ENCODE peak calls at places on chromosomes 13 and 19, in eight cellular contexts. L is AG10803, P is fibroblast of pulmonary artery, Q is suprapubic skin, W is A549, B is A673, M is uterus, S is PC-3. H is an unnamed sample.

GRCh38 chr19:13906525-13906904 is 514 bp downstream of the CC2D1A start:
- DNase-seq in L (peak), P (no peak), Q (no peak), W (no peak), B (no peak), M (no peak), S (peak), H (no peak)

GRCh38 chr13:34216251-34216650 is 398.3 kb downstream of the RFC3 start:
- DNase-seq in L (peak), P (peak), Q (no peak), W (no peak), B (no peak), M (no peak), S (no peak), H (peak)

GRCh38 chr19:17749912-17750317 is 1.4 kb upstream of the FCHO1 start:
- DNase-seq in L (no peak), P (peak), Q (no peak), W (peak), B (no peak), M (no peak), S (no peak), H (no peak)

GRCh38 chr13:73698859-73699258 is 435.3 kb downstream of the KLF12 start:
- DNase-seq in L (peak), P (peak), Q (no peak), W (no peak), B (peak), M (no peak), S (no peak), H (peak)

GRCh38 chr13:87003265-87003664 is 667.9 kb upstream of the SLITRK5 start:
- DNase-seq in L (no peak), P (no peak), Q (no peak), W (no peak), B (no peak), M (no peak), S (no peak), H (no peak)

GRCh38 chr13:46561691-46562090 is 8.7 kb downstream of the LRCH1 start:
- DNase-seq in L (no peak), P (no peak), Q (no peak), W (no peak), B (no peak), M (no peak), S (no peak), H (no peak)

GRCh38 chr19:16157601-16158000 is 14.1 kb downstream of the HSH2D start:
- DNase-seq in L (no peak), P (no peak), Q (no peak), W (no peak), B (no peak), M (no peak), S (no peak), H (no peak)

GRCh38 chr13:29140277-29140676 is 320.1 kb downstream of the MTUS2 start:
- DNase-seq in L (peak), P (peak), Q (no peak), W (no peak), B (no peak), M (no peak), S (no peak), H (peak)

GRCh38 chr19:7534531-7534980 is 961 bp upstream of the PNPLA6 start:
- DNase-seq in L (peak), P (peak), Q (no peak), W (peak), B (peak), M (peak), S (peak), H (peak)

GRCh38 chr19:3849787-3850186 is 19.1 kb downstream of the ZFR2 start:
- DNase-seq in L (no peak), P (no peak), Q (no peak), W (no peak), B (no peak), M (no peak), S (no peak), H (no peak)
- H3K4me3 ChIP-seq in L (no peak), P (no peak), Q (no peak), W (no peak), B (no peak), M (no peak), S (no peak), H (no peak)

DNA sequence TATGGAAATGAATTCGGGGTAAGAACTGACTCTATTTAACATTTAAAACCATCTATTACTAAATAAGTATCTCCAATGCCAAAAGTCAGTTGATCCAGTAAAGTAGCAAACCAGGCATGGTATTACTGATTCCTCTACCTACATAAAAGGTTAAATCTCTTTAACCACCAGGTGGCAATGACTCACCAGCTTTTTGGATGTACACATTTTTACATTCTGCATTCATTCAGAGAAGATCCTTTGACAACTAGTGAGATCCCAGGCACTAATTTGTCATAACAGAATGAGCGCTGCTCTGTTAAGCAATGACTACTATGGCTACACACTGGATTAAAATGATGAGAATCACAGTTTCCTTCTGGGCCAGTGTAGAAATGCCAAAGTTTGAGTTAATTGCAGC is 329.8 kb upstream of the GPC6 start:
- DNase-seq in L (peak), P (peak), Q (no peak), W (peak), B (peak), M (no peak), S (peak), H (peak)
- TF ChIP-seq CTCF in L (no peak), P (peak), Q (no peak), W (no peak), B (peak), M (no peak), S (peak), H (peak)

DNA sequence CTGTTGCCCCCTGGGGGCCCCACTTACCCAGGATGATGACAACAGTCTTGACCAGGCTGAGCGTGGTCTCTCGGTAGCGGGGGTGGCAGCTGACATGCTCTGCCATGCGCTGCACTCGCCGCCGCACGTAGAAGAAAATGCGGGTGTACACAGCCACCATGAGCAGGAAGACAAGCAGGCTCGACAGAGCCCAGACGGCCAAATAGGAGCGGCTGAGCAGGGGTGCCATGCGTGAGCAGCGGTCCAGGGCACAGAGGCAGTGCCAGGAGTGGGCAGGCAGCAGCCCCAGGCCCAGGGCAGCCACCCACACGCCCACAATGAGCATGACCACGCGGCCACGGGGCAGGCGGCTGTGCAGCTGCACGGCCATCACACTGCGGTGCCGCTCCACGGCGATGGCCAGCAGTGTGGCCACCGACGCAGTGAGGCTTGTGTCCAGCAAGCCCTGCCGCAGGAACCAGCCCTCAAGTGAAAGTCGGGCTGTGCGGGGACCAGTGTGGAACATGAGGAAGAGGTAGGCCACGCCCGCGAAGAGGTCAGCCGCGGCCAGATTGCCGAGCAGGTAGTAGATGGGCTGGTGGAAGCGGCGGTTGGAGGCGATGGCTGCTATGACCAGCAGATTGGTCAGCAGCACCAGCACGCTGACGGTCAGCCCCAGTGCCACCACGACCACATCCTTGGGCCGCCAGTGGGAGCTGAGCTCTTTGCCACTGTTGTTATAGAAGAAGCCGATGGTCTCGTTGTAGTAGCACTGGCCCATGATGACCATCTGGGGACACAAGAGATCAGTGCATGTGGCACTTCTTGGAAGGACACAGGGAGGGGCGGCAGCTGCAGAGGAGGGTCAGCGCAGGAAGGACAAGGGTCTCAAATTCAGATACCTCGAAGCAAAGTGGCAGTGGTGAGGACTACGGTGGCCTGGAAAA is 1.2 kb downstream of the LPAR2 start:
- DNase-seq in L (no peak), P (no peak), Q (no peak), W (no peak), B (no peak), M (no peak), S (no peak), H (no peak)
- H3K4me3 ChIP-seq in L (no peak), P (no peak), Q (peak), W (no peak), B (peak), M (no peak), S (peak), H (no peak)

GRCh38 chr19:41352609-41353465 is 885 bp downstream of the TGFB1 start:
- DNase-seq in L (peak), P (peak), Q (peak), W (peak), B (peak), M (peak), S (peak), H (peak)
- TF ChIP-seq CTCF in L (peak), P (peak), Q (peak), W (peak), B (peak), M (peak), S (peak), H (peak)

GRCh38 chr19:48247212-48247611 is 8.5 kb downstream of the CARD8 start:
- DNase-seq in L (no peak), P (no peak), Q (no peak), W (no peak), B (no peak), M (no peak), S (no peak), H (no peak)

GRCh38 chr19:48249502-48250014 is 6.2 kb downstream of the CARD8 start:
- DNase-seq in L (no peak), P (peak), Q (no peak), W (no peak), B (peak), M (peak), S (no peak), H (no peak)

GRCh38 chr19:48246101-48246500 is 9.6 kb downstream of the CARD8 start:
- DNase-seq in L (no peak), P (no peak), Q (no peak), W (no peak), B (no peak), M (no peak), S (no peak), H (no peak)

GRCh38 chr19:48250290-48251025 is 5.3 kb downstream of the CARD8 start:
- DNase-seq in L (no peak), P (no peak), Q (no peak), W (no peak), B (no peak), M (no peak), S (no peak), H (no peak)

GRCh38 chr19:48248081-48248833 is 7.5 kb downstream of the CARD8 start:
- DNase-seq in L (no peak), P (no peak), Q (no peak), W (no peak), B (no peak), M (no peak), S (no peak), H (no peak)
- H3K4me3 ChIP-seq in L (no peak), P (no peak), Q (peak), W (no peak), B (peak), M (no peak), S (no peak), H (no peak)

DNA sequence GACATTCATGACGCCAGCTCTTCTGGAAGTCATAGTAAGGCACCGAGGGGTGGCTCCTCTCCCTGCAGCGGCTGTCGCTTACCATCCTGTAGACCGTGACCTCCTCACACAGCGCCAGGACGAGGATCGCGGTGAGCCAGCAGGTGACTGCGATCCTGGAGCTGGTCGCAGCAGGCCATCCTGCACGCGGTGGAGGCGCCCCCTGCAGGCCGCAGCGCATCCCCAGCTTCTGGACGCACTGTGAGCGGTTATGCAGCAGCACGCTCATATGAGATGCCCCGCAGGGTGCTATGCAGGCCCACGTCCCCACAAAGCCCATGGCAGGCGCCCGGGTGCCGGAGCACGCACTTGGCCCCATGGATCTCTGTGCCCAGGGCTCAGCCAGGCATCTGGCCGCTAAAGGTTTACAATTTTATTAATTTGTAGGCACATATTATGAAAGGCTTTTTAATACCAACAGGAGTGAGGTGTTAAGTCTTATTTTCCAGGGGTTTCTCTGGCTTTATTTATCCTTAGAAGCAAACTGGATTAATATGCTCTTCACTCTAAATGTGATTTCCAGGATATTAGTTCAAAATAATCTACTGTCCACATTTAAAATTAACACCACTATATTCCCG is 35.6 kb upstream of the PSPC1 start:
- DNase-seq in L (no peak), P (peak), Q (no peak), W (peak), B (peak), M (peak), S (peak), H (no peak)
- TF ChIP-seq CTCF in L (peak), P (peak), Q (peak), W (peak), B (peak), M (peak), S (peak), H (peak)